ENCODE peak calls at places on chromosomes 11 and 22, in four cellular contexts. M is heart right ventricle, V is adrenal gland, D is type B pancreatic cell. T is an unnamed sample.

GRCh38 chr11:3058753-3059664 is 1.8 kb upstream of the CARS1 start:
- DNase-seq in M (no peak), V (no peak), D (no peak), T (no peak)

GRCh38 chr22:19701420-19702145 is 12.7 kb upstream of the SEPTIN5 start:
- DNase-seq in M (no peak), V (no peak), D (no peak), T (no peak)

GRCh38 chr22:33674357-33674756 is 245.9 kb downstream of the LARGE1 start:
- DNase-seq in M (no peak), V (no peak), D (no peak), T (no peak)

GRCh38 chr22:24067587-24068376 is 56.7 kb downstream of the CABIN1 start:
- DNase-seq in M (no peak), V (no peak), D (no peak), T (no peak)

GRCh38 chr11:57315491-57315890 is 9.3 kb downstream of the TNKS1BP1 start:
- DNase-seq in M (no peak), V (peak; percentile 73), D (no peak), T (no peak)

GRCh38 chr11:3803726-3804510 is 4.4 kb upstream of the PGAP2 start:
- DNase-seq in M (no peak), V (no peak), D (no peak), T (no peak)

GRCh38 chr22:38214248-38215056 is 12.7 kb downstream of the MAFF start:
- DNase-seq in M (peak; percentile 47), V (peak; percentile 83), D (peak; percentile 84), T (peak; percentile 91)

GRCh38 chr11:96067160-96067559 is 143.3 kb upstream of the MTMR2 start:
- DNase-seq in M (no peak), V (no peak), D (no peak), T (no peak)

GRCh38 chr22:38290347-38290746 is 17.5 kb upstream of the TMEM184B start:
- DNase-seq in M (no peak), V (no peak), D (no peak), T (no peak)

GRCh38 chr11:59158206-59159068 is 13.5 kb upstream of the DTX4 start:
- DNase-seq in M (peak; percentile 54), V (peak; percentile 58), D (no peak), T (no peak)

GRCh38 chr22:42434748-42435425 is 2.7 kb upstream of the NFAM1 start:
- DNase-seq in M (no peak), V (no peak), D (no peak), T (peak; percentile 41)

GRCh38 chr22:37848587-37849088 is 581 bp upstream of the EIF3L start:
- DNase-seq in M (no peak), V (no peak), D (no peak), T (no peak)

GRCh38 chr22:31340360-31340759 is 5.8 kb downstream of the PATZ1 start:
- DNase-seq in M (no peak), V (peak; percentile 31), D (no peak), T (no peak)

GRCh38 chr11:130719516-130719915 is 196.8 kb downstream of the SNX19 start:
- DNase-seq in M (no peak), V (no peak), D (no peak), T (no peak)

GRCh38 chr11:45089845-45090499 is 56.5 kb upstream of the PRDM11 start:
- DNase-seq in M (no peak), V (no peak), D (no peak), T (no peak)

GRCh38 chr11:57941875-57942274 is 81.8 kb upstream of the OR9Q1 start:
- DNase-seq in M (no peak), V (no peak), D (no peak), T (no peak)

GRCh38 chr11:59266491-59266890 is 53.8 kb upstream of the MPEG1 start:
- DNase-seq in M (no peak), V (no peak), D (no peak), T (no peak)

GRCh38 chr11:64759722-64760719 is at the start of gene PYGM:
- DNase-seq in M (peak; percentile 87), V (peak; percentile 72), D (no peak), T (peak; percentile 60)

GRCh38 chr11:86524603-86525352 is 147.6 kb downstream of the ME3 start:
- DNase-seq in M (no peak), V (no peak), D (no peak), T (no peak)

GRCh38 chr11:45144126-45145082 is 2.0 kb upstream of the PRDM11 start:
- DNase-seq in M (peak; percentile 3), V (no peak), D (peak; percentile 53), T (no peak)

GRCh38 chr11:8087756-8088155 is 6.7 kb downstream of the TUB start:
- DNase-seq in M (no peak), V (no peak), D (no peak), T (no peak)

GRCh38 chr11:8085006-8085645 is 4.1 kb downstream of the TUB start:
- DNase-seq in M (no peak), V (no peak), D (no peak), T (no peak)

GRCh38 chr11:8086001-8086479 is 5.0 kb downstream of the TUB start:
- DNase-seq in M (peak; percentile 29), V (no peak), D (no peak), T (peak; percentile 80)

GRCh38 chr11:8086571-8086970 is 5.6 kb downstream of the TUB start:
- DNase-seq in M (no peak), V (no peak), D (no peak), T (no peak)

DNA sequence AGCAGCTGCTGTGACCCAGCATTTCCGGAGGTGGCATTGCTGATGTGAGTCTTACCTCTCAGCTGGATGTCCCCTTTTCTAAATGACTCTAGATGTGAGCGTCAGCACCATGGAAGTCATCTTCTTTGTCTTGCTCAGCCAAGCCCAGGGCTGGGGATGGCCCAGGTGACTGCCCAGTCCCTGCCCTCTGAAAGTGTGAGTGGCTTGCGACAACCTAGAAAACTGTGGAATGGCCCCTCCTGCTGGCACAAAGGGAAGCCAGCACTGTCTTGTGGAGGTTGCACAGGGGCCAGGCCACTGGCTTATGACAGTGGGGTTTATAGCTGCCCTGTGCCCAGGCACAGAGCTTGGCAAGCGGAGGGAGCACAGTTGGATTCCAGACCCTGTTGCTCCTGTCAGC is 6.2 kb downstream of the TUB start:
- DNase-seq in M (no peak), V (no peak), D (no peak), T (no peak)
- TF ChIP-seq CTCF in M (no peak), V (peak; percentile 28), D (peak; percentile 33), T (peak; percentile 27)

GRCh38 chr22:29156507-29156906 is 49.2 kb upstream of the EMID1 start:
- DNase-seq in M (no peak), V (no peak), D (no peak), T (no peak)
- TF ChIP-seq CTCF in M (no peak), V (no peak), D (no peak), T (peak; percentile 25)

GRCh38 chr11:236774-237767 is at the start of gene PSMD13:
- DNase-seq in M (peak; percentile 87), V (peak; percentile 83), D (peak; percentile 89), T (peak; percentile 86)
- TF ChIP-seq CTCF in M (no peak), V (no peak), D (peak; percentile 54), T (no peak)

GRCh38 chr11:72634016-72634415 is 40.2 kb downstream of the PDE2A start:
- DNase-seq in M (no peak), V (no peak), D (no peak), T (no peak)
- TF ChIP-seq CTCF in M (no peak), V (no peak), D (no peak), T (no peak)

DNA sequence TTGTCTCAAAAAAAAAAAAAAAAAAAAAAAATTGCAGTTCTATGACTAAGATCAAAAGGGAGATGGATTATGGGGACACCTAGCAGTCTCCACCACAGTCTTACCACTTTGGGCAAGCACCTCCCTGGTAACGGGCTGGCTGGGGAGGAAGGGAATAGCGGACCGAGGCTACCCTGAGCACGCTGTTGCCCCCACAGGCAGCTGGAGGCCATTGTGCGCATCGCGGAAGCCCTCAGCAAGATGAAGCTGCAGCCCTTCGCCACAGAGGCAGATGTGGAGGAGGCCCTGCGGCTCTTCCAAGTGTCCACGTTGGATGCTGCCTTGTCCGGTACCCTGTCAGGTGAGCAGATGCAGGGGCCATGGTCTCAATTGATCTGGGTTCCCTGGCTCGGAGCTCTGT is 21.2 kb downstream of the MCM5 start:
- DNase-seq in M (no peak), V (no peak), D (no peak), T (no peak)
- TF ChIP-seq CTCF in M (no peak), V (no peak), D (no peak), T (no peak)

DNA sequence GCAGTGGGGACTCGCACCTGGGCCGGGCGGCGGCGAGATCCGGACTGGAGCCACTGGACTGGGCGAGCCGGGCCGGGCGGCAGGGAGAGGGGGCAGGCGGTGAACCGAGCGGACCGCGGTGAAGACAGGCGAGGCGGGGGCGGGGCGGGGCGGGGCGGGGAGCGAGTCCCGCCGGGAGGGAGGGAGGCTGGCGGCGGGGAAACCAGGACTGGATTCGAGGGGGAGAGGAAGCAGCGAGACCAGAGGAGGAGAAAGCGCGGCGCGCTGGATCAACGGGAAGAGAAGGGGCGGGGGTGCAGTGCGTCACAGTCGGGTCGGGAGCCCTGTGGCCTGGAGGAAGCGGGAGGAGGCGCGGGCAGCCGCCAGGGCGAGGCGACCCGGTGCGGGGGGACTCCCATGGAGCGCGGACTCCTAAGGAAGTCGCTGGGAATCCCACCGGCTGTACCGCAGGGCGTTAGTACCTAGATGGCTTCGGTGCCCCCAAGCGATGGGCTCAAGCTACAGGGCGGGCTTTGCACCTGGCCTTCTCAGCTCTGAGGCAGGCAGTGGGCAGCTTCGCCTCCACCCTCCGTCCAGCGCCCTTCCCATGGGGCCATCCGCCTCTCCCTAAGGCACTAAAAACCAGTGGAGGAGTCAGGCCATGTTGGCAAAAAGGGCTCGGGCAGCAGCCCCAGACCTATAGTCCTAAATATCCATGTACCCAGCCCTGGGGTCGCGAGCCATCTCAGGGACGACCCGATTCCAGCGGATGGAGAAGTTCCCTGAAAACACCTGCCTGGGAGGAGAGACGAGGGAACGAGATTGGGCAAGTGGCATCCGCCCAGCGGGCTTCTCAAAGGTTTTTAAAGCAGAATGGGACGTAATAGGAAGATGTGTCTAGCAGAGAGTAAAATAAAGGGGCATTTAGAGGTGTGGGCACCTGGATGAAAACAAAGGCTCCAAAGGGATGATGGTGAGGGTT is at the start of gene TMEM121B:
- DNase-seq in M (peak; percentile 85), V (peak; percentile 63), D (peak; percentile 80), T (peak; percentile 90)
- TF ChIP-seq CTCF in M (no peak), V (no peak), D (no peak), T (no peak)

T was measured in BE2C.